ENCODE peak calls at places on chromosome 3, in ten cellular contexts. H is suprapubic skin, O is neural progenitor cell, F is omental fat pad, Z is A673, V is Caco-2, X is cardiac fibroblast, G is left ventricle myocardium inferior, M is RWPE2, S is IMR-90. E is an unnamed sample.
A peak's percentile ranks its signal among the peaks of the same experiment; 100 is the strongest.

GRCh38 chr3:127792664-127793292 is 29.5 kb downstream of the MGLL start:
- DNase-seq in H (no peak), O (no peak), F (peak; percentile 38), Z (peak; percentile 32), V (no peak), X (peak; percentile 93), G (peak; percentile 71), M (peak; percentile 82), S (peak; percentile 98), E (no peak)

GRCh38 chr3:127196466-127197299 is 3.8 kb downstream of the PRR23E start:
- DNase-seq in H (peak; percentile 68), O (no peak), F (no peak), Z (no peak), V (no peak), X (no peak), G (no peak), M (peak; percentile 45), S (no peak), E (no peak)

GRCh38 chr3:186536883-186537553 is 7.2 kb downstream of the CRYGS start:
- DNase-seq in H (no peak), O (no peak), F (no peak), Z (no peak), V (no peak), X (peak; percentile 32), G (no peak), M (no peak), S (peak; percentile 15), E (no peak)

GRCh38 chr3:69201658-69202057 is 79.3 kb upstream of the LMOD3 start:
- DNase-seq in H (no peak), O (no peak), F (no peak), Z (no peak), V (no peak), X (no peak), G (no peak), M (no peak), S (no peak), E (no peak)

GRCh38 chr3:3127432-3128010 is 781 bp downstream of the TRNT1 start:
- DNase-seq in H (no peak), O (peak; percentile 16), F (no peak), Z (peak; percentile 5), V (peak; percentile 23), X (no peak), G (no peak), M (no peak), S (peak; percentile 11), E (no peak)

GRCh38 chr3:150216866-150217600 is 191.1 kb upstream of the TSC22D2 start:
- DNase-seq in H (no peak), O (no peak), F (no peak), Z (no peak), V (no peak), X (no peak), G (no peak), M (no peak), S (no peak), E (no peak)

GRCh38 chr3:126523745-126524428 is at the start of gene CHST13:
- DNase-seq in H (no peak), O (peak; percentile 91), F (no peak), Z (peak; percentile 62), V (peak; percentile 85), X (peak; percentile 40), G (peak; percentile 54), M (no peak), S (peak; percentile 16), E (no peak)

GRCh38 chr3:88219138-88219792 is 69.5 kb downstream of the C3orf38 start:
- DNase-seq in H (no peak), O (peak; percentile 87), F (no peak), Z (peak; percentile 92), V (peak; percentile 42), X (peak; percentile 71), G (no peak), M (no peak), S (peak; percentile 49), E (no peak)

GRCh38 chr3:29382845-29383244 is 102.0 kb downstream of the RBMS3 start:
- DNase-seq in H (no peak), O (no peak), F (no peak), Z (no peak), V (no peak), X (no peak), G (no peak), M (no peak), S (no peak), E (no peak)

GRCh38 chr3:16807981-16808380 is 76.8 kb upstream of the PLCL2 start:
- DNase-seq in H (no peak), O (no peak), F (no peak), Z (no peak), V (no peak), X (peak; percentile 37), G (no peak), M (no peak), S (no peak), E (no peak)

GRCh38 chr3:167396075-167396474 is 16.0 kb upstream of the ZBBX start:
- DNase-seq in H (no peak), O (no peak), F (no peak), Z (no peak), V (no peak), X (no peak), G (no peak), M (no peak), S (no peak), E (no peak)

GRCh38 chr3:107882881-107883280 is 207.9 kb downstream of the CD47 start:
- DNase-seq in H (no peak), O (no peak), F (no peak), Z (no peak), V (no peak), X (no peak), G (no peak), M (no peak), S (no peak), E (no peak)

GRCh38 chr3:159629329-159630084 is 359.1 kb upstream of the IL12A start:
- DNase-seq in H (no peak), O (no peak), F (no peak), Z (no peak), V (no peak), X (no peak), G (no peak), M (no peak), S (no peak), E (no peak)

GRCh38 chr3:64344721-64345207 is 119.5 kb upstream of the PRICKLE2 start:
- DNase-seq in H (no peak), O (peak; percentile 32), F (no peak), Z (no peak), V (peak; percentile 76), X (peak; percentile 74), G (no peak), M (no peak), S (peak; percentile 85), E (no peak)

GRCh38 chr3:17645074-17645698 is 97.2 kb downstream of the TBC1D5 start:
- DNase-seq in H (no peak), O (peak; percentile 64), F (no peak), Z (peak; percentile 78), V (peak; percentile 67), X (peak; percentile 86), G (no peak), M (no peak), S (peak; percentile 76), E (no peak)

GRCh38 chr3:167913218-167913902 is 177.8 kb downstream of the SERPINI1 start:
- DNase-seq in H (no peak), O (peak; percentile 48), F (no peak), Z (peak; percentile 29), V (peak; percentile 28), X (peak; percentile 60), G (no peak), M (no peak), S (peak; percentile 3), E (no peak)

GRCh38 chr3:57544181-57545125 is at the start of gene DNAH12:
- DNase-seq in H (no peak), O (peak; percentile 95), F (no peak), Z (peak; percentile 4), V (peak; percentile 81), X (peak; percentile 46), G (no peak), M (no peak), S (no peak), E (no peak)

DNA sequence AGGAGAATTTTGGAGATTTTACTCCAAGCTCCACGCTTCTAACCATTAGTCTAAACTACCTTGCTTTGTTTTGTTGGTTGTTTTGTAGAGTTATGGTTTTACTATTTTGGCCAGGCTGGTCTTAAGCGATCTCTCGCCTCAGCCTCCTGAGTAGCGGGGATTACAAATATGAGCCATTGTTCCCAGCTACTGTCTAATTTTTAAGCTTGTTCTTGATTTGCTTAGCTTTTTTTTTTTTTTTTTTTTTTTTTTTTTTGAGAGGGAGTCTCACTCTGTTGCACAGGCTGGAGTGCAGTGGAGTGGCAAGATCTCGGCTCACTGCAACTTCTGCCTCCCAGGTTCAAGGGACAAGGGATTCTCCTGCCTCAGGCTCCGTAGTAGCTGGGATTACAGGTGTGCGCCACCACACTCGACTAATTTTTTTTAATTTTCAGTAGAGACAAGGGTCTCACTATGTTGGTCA is 28.5 kb downstream of the EFCAB12 start:
- DNase-seq in H (no peak), O (no peak), F (no peak), Z (no peak), V (peak; percentile 26), X (no peak), G (no peak), M (no peak), S (no peak), E (no peak)
- TF ChIP-seq CTCF in H (no peak), O (no peak), F (no peak), Z (no peak), V (no peak), X (no peak), G (peak; percentile 13), M (peak; percentile 70), S (no peak), E (no peak)

DNA sequence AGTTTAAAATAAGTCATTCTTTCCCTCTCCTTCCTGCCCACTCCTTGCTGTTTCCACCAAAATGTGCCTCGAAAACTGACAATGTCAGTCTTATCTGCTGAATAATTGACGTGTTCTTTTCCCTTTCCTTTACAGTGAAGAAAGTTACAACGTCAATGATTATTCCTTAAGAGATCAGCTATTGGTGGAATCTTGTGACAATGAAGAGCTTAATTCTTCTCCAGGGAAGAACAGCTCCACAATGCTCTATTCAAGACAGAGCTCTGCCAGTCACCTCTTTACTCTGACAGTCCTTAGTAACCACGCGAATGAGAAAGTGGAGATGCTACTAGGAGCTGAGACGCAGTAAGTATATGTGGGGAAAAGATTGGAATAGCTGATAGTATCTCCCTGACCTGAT is 84.1 kb downstream of the DHX36 start:
- DNase-seq in H (no peak), O (peak; percentile 38), F (no peak), Z (no peak), V (no peak), X (no peak), G (no peak), M (no peak), S (no peak), E (no peak)
- TF ChIP-seq CTCF in H (no peak), O (no peak), F (no peak), Z (no peak), V (no peak), X (no peak), G (no peak), M (no peak), S (no peak), E (no peak)

GRCh38 chr3:81132995-81133394 is 628.5 kb downstream of the GBE1 start:
- DNase-seq in H (no peak), O (no peak), F (no peak), Z (no peak), V (no peak), X (no peak), G (no peak), M (no peak), S (no peak), E (no peak)
- TF ChIP-seq CTCF in H (no peak), O (no peak), F (no peak), Z (no peak), V (no peak), X (no peak), G (no peak), M (no peak), S (no peak), E (no peak)

GRCh38 chr3:30567139-30567753 is 39.2 kb upstream of the TGFBR2 start:
- DNase-seq in H (no peak), O (no peak), F (no peak), Z (no peak), V (peak; percentile 39), X (no peak), G (no peak), M (no peak), S (no peak), E (no peak)
- TF ChIP-seq CTCF in H (no peak), O (no peak), F (no peak), Z (no peak), V (peak; percentile 23), X (no peak), G (peak; percentile 10), M (no peak), S (no peak), E (peak; percentile 35)

E was measured in epithelial cell of proximal tubule.